ENCODE peak calls at places on chromosomes 4 and X, in nine cellular contexts. One of them, this sample, is unnamed.

GRCh38 chr4:119656986-119657635 is 28.5 kb upstream of the PDE5A start:
- DNase-seq in colonic mucosa: no peak
- DNase-seq in epithelial cell of esophagus: peak; percentile 65
- DNase-seq in upper lobe of right lung: no peak
- DNase-seq in spleen: no peak
- DNase-seq in choroid plexus epithelial cell: peak; percentile 69
- DNase-seq in fibroblast of lung: no peak
- DNase-seq in dorsolateral prefrontal cortex: no peak
- DNase-seq in pancreas: no peak
- DNase-seq in this sample: peak; percentile 36

GRCh38 chr4:172134536-172134935 is 321.3 kb downstream of the GALNTL6 start:
- DNase-seq in choroid plexus epithelial cell: peak; percentile 5
- DNase-seq in upper lobe of right lung: no peak
- DNase-seq in fibroblast of lung: no peak
- DNase-seq in spleen: no peak
- DNase-seq in epithelial cell of esophagus: peak; percentile 17
- DNase-seq in dorsolateral prefrontal cortex: no peak
- DNase-seq in pancreas: no peak
- DNase-seq in colonic mucosa: no peak
- DNase-seq in this sample: peak; percentile 38

GRCh38 chrX:13419276-13419675 is 99.4 kb upstream of the ATXN3L start:
- DNase-seq in dorsolateral prefrontal cortex: no peak
- DNase-seq in spleen: no peak
- DNase-seq in choroid plexus epithelial cell: no peak
- DNase-seq in fibroblast of lung: no peak
- DNase-seq in epithelial cell of esophagus: no peak
- DNase-seq in upper lobe of right lung: no peak
- DNase-seq in pancreas: no peak
- DNase-seq in colonic mucosa: no peak
- DNase-seq in this sample: peak; percentile 15

GRCh38 chrX:103879339-103879738 is 47.3 kb upstream of the RAB9B start:
- DNase-seq in colonic mucosa: no peak
- DNase-seq in choroid plexus epithelial cell: peak; percentile 17
- DNase-seq in fibroblast of lung: peak; percentile 7
- DNase-seq in upper lobe of right lung: no peak
- DNase-seq in dorsolateral prefrontal cortex: no peak
- DNase-seq in pancreas: no peak
- DNase-seq in epithelial cell of esophagus: peak; percentile 5
- DNase-seq in spleen: no peak
- DNase-seq in this sample: peak; percentile 45

GRCh38 chrX:42615161-42615563 is 162.8 kb downstream of the PPP1R2C start:
- DNase-seq in dorsolateral prefrontal cortex: no peak
- DNase-seq in upper lobe of right lung: no peak
- DNase-seq in pancreas: no peak
- DNase-seq in epithelial cell of esophagus: peak; percentile 14
- DNase-seq in spleen: no peak
- DNase-seq in fibroblast of lung: no peak
- DNase-seq in colonic mucosa: peak; percentile 73
- DNase-seq in choroid plexus epithelial cell: no peak
- DNase-seq in this sample: peak; percentile 4

GRCh38 chr4:78439328-78439727 is 112.2 kb upstream of the ANXA3 start:
- DNase-seq in choroid plexus epithelial cell: no peak
- DNase-seq in spleen: no peak
- DNase-seq in fibroblast of lung: no peak
- DNase-seq in epithelial cell of esophagus: peak; percentile 31
- DNase-seq in pancreas: no peak
- DNase-seq in colonic mucosa: no peak
- DNase-seq in upper lobe of right lung: no peak
- DNase-seq in dorsolateral prefrontal cortex: no peak
- DNase-seq in this sample: no peak

GRCh38 chrX:41045960-41046567 is 39.2 kb upstream of the USP9X start:
- DNase-seq in fibroblast of lung: peak; percentile 85
- DNase-seq in pancreas: no peak
- DNase-seq in upper lobe of right lung: no peak
- DNase-seq in spleen: no peak
- DNase-seq in epithelial cell of esophagus: no peak
- DNase-seq in dorsolateral prefrontal cortex: no peak
- DNase-seq in choroid plexus epithelial cell: no peak
- DNase-seq in colonic mucosa: peak; percentile 35
- DNase-seq in this sample: peak; percentile 71

GRCh38 chrX:110563276-110563675 is 204.6 kb downstream of the RTL9 start:
- DNase-seq in colonic mucosa: no peak
- DNase-seq in choroid plexus epithelial cell: no peak
- DNase-seq in upper lobe of right lung: no peak
- DNase-seq in spleen: no peak
- DNase-seq in fibroblast of lung: no peak
- DNase-seq in epithelial cell of esophagus: no peak
- DNase-seq in dorsolateral prefrontal cortex: no peak
- DNase-seq in pancreas: no peak
- DNase-seq in this sample: peak; percentile 75

GRCh38 chrX:9310596-9310995 is 154.3 kb upstream of the TBL1X start:
- DNase-seq in dorsolateral prefrontal cortex: no peak
- DNase-seq in fibroblast of lung: no peak
- DNase-seq in spleen: no peak
- DNase-seq in choroid plexus epithelial cell: no peak
- DNase-seq in pancreas: no peak
- DNase-seq in epithelial cell of esophagus: no peak
- DNase-seq in colonic mucosa: no peak
- DNase-seq in upper lobe of right lung: no peak
- DNase-seq in this sample: peak; percentile 49

DNA sequence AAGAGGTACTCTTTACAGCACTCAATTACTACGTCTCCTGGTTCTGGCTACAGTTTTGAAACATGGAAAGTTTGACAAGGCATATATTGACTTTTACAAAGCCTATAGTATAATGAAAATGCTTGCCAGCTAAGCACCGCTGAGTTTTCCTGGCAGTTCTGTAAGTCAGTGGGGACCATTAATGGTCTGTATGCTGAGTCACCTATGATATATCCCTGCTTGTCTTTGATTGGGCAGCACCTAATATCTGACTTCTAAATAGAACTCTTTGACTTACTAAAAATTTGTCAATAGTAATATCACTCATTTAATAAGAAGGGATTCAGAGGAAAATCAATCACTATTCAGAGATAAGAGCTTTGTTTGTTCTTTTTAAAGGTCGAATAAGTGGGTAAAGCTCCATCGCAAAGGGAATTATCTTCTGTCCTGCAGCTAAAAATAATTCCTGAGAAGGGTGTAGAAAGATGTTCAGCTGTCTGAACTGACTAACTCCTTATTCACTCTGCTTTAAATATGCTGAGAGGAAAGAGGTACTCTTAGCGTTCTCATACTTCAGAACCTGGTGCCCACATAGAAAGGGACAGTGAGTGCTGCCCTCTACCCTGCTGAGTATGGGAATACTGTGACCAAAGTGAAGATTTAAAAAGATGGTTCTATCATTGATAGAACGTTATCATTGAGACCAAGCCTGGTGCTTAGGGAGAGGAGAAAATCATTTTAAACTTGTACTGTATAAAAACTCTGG is 959 bp downstream of the SMPX start:
- DNase-seq in colonic mucosa: no peak
- DNase-seq in upper lobe of right lung: no peak
- DNase-seq in pancreas: no peak
- DNase-seq in fibroblast of lung: no peak
- DNase-seq in dorsolateral prefrontal cortex: no peak
- DNase-seq in choroid plexus epithelial cell: no peak
- DNase-seq in epithelial cell of esophagus: peak; percentile 8
- DNase-seq in spleen: no peak
- DNase-seq in this sample: peak; percentile 7
- TF ChIP-seq CTCF in colonic mucosa: no peak
- TF ChIP-seq CTCF in upper lobe of right lung: no peak
- TF ChIP-seq CTCF in pancreas: no peak
- TF ChIP-seq CTCF in fibroblast of lung: no peak
- TF ChIP-seq CTCF in dorsolateral prefrontal cortex: no peak
- TF ChIP-seq CTCF in choroid plexus epithelial cell: no peak
- TF ChIP-seq CTCF in epithelial cell of esophagus: no peak
- TF ChIP-seq CTCF in spleen: no peak
- TF ChIP-seq CTCF in this sample: no peak

GRCh38 chr4:7524064-7524682 is 89.4 kb upstream of the PSAPL1 start:
- DNase-seq in fibroblast of lung: no peak
- DNase-seq in choroid plexus epithelial cell: no peak
- DNase-seq in upper lobe of right lung: no peak
- DNase-seq in epithelial cell of esophagus: no peak
- DNase-seq in colonic mucosa: no peak
- DNase-seq in pancreas: no peak
- DNase-seq in dorsolateral prefrontal cortex: no peak
- DNase-seq in spleen: no peak
- DNase-seq in this sample: no peak
- H3K4me3 ChIP-seq in fibroblast of lung: no peak overlapping the region
- H3K4me3 ChIP-seq in choroid plexus epithelial cell: no peak overlapping the region
- H3K4me3 ChIP-seq in upper lobe of right lung: no peak overlapping the region
- H3K4me3 ChIP-seq in epithelial cell of esophagus: no peak overlapping the region
- H3K4me3 ChIP-seq in colonic mucosa: no peak overlapping the region
- H3K4me3 ChIP-seq in pancreas: no peak overlapping the region
- H3K4me3 ChIP-seq in dorsolateral prefrontal cortex: no peak overlapping the region
- H3K4me3 ChIP-seq in spleen: no peak overlapping the region
- H3K4me3 ChIP-seq in this sample: no peak overlapping the region

GRCh38 chr4:150217192-150217591 is 138.9 kb downstream of the DCLK2 start:
- DNase-seq in pancreas: no peak
- DNase-seq in epithelial cell of esophagus: peak; percentile 88
- DNase-seq in fibroblast of lung: peak; percentile 72
- DNase-seq in spleen: no peak
- DNase-seq in dorsolateral prefrontal cortex: no peak
- DNase-seq in colonic mucosa: no peak
- DNase-seq in choroid plexus epithelial cell: peak; percentile 91
- DNase-seq in upper lobe of right lung: no peak
- DNase-seq in this sample: peak; percentile 85
- TF ChIP-seq CTCF in pancreas: no peak
- TF ChIP-seq CTCF in epithelial cell of esophagus: peak; percentile 74
- TF ChIP-seq CTCF in fibroblast of lung: peak; percentile 38
- TF ChIP-seq CTCF in spleen: no peak
- TF ChIP-seq CTCF in dorsolateral prefrontal cortex: peak; percentile 47
- TF ChIP-seq CTCF in colonic mucosa: no peak
- TF ChIP-seq CTCF in choroid plexus epithelial cell: peak; percentile 78
- TF ChIP-seq CTCF in upper lobe of right lung: peak; percentile 11
- TF ChIP-seq CTCF in this sample: peak; percentile 52

GRCh38 chr4:7045961-7046921 is 3.1 kb downstream of the TADA2B start:
- DNase-seq in dorsolateral prefrontal cortex: no peak
- DNase-seq in upper lobe of right lung: no peak
- DNase-seq in colonic mucosa: no peak
- DNase-seq in pancreas: no peak
- DNase-seq in spleen: peak; percentile 80
- DNase-seq in fibroblast of lung: no peak
- DNase-seq in choroid plexus epithelial cell: no peak
- DNase-seq in epithelial cell of esophagus: peak; percentile 32
- DNase-seq in this sample: no peak
- H3K4me3 ChIP-seq in dorsolateral prefrontal cortex: peak overlapping the region; percentile 95
- H3K4me3 ChIP-seq in upper lobe of right lung: no peak overlapping the region
- H3K4me3 ChIP-seq in colonic mucosa: no peak overlapping the region
- H3K4me3 ChIP-seq in pancreas: no peak overlapping the region
- H3K4me3 ChIP-seq in spleen: no peak overlapping the region
- H3K4me3 ChIP-seq in fibroblast of lung: no peak overlapping the region
- H3K4me3 ChIP-seq in choroid plexus epithelial cell: no peak overlapping the region
- H3K4me3 ChIP-seq in epithelial cell of esophagus: no peak overlapping the region
- H3K4me3 ChIP-seq in this sample: no peak overlapping the region

GRCh38 chrX:19017271-19017670 is 33.4 kb upstream of the PHKA2 start:
- DNase-seq in fibroblast of lung: peak; percentile 39
- DNase-seq in dorsolateral prefrontal cortex: no peak
- DNase-seq in spleen: no peak
- DNase-seq in epithelial cell of esophagus: peak; percentile 29
- DNase-seq in colonic mucosa: peak; percentile 20
- DNase-seq in choroid plexus epithelial cell: peak; percentile 41
- DNase-seq in upper lobe of right lung: no peak
- DNase-seq in pancreas: no peak
- DNase-seq in this sample: peak; percentile 33
- TF ChIP-seq CTCF in fibroblast of lung: peak; percentile 59
- TF ChIP-seq CTCF in dorsolateral prefrontal cortex: no peak
- TF ChIP-seq CTCF in spleen: no peak
- TF ChIP-seq CTCF in epithelial cell of esophagus: peak; percentile 48
- TF ChIP-seq CTCF in colonic mucosa: peak; percentile 38
- TF ChIP-seq CTCF in choroid plexus epithelial cell: peak; percentile 73
- TF ChIP-seq CTCF in upper lobe of right lung: peak; percentile 37
- TF ChIP-seq CTCF in pancreas: peak; percentile 27
- TF ChIP-seq CTCF in this sample: peak; percentile 60

DNA sequence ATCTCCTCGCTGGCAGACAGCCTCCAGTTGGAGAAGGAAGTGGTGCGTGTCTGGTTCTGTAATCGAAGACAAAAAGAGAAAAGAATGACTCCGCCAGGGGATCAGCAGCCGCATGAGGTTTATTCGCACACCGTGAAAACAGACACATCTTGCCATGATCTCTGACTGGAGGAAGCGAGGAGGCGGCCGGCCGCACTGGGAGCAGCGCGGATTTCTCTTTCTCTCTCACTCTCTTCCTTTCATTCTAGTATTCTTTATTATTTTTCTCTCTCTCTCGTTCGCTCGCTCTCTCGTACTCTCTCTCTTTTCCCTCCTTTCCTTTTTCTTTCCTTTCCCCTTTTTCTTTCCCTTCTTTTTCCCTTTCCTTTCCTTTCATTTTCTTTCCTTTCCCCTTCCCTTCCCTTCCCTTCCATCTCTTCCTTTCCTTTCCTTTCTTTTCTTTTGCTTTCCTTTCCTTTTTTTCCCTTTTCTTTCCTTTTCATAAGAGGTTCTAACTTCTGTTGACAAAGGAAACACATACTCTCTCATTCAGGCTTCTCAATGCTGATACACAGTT is 1.2 kb downstream of the POU3F4 start:
- DNase-seq in dorsolateral prefrontal cortex: no peak
- DNase-seq in pancreas: no peak
- DNase-seq in colonic mucosa: no peak
- DNase-seq in upper lobe of right lung: no peak
- DNase-seq in epithelial cell of esophagus: no peak
- DNase-seq in choroid plexus epithelial cell: no peak
- DNase-seq in fibroblast of lung: no peak
- DNase-seq in spleen: no peak
- DNase-seq in this sample: no peak
- H3K4me3 ChIP-seq in dorsolateral prefrontal cortex: peak overlapping the region; percentile 36
- H3K4me3 ChIP-seq in pancreas: no peak overlapping the region
- H3K4me3 ChIP-seq in colonic mucosa: no peak overlapping the region
- H3K4me3 ChIP-seq in upper lobe of right lung: no peak overlapping the region
- H3K4me3 ChIP-seq in epithelial cell of esophagus: no peak overlapping the region
- H3K4me3 ChIP-seq in choroid plexus epithelial cell: no peak overlapping the region
- H3K4me3 ChIP-seq in fibroblast of lung: no peak overlapping the region
- H3K4me3 ChIP-seq in spleen: no peak overlapping the region
- H3K4me3 ChIP-seq in this sample: no peak overlapping the region

This sample was measured in fibroblast of mammary gland.